ENCODE peak calls at places on chromosomes 1 and 21, in four cellular contexts. C is CD8-positive, alpha-beta memory T cell; X is neural progenitor cell; A is Panc1. P is an unnamed sample.

GRCh38 chr1:83637009-83637408 is 361.9 kb downstream of the TTLL7 start:
- DNase-seq in C (no peak), X (no peak), A (no peak), P (no peak)

GRCh38 chr1:83796409-83796808 is 202.5 kb downstream of the TTLL7 start:
- DNase-seq in C (no peak), X (no peak), A (no peak), P (no peak)

GRCh38 chr1:219564072-219564471 is 48.8 kb downstream of the ZC3H11B start:
- DNase-seq in C (no peak), X (no peak), A (no peak), P (no peak)

GRCh38 chr1:23148084-23148483 is 20.6 kb downstream of the LUZP1 start:
- DNase-seq in C (no peak), X (no peak), A (no peak), P (no peak)

GRCh38 chr1:109535481-109535880 is 4.2 kb upstream of the GPR61 start:
- DNase-seq in C (no peak), X (no peak), A (no peak), P (no peak)

GRCh38 chr1:10399487-10399917 is 638 bp downstream of the PGD start:
- DNase-seq in C (no peak), X (no peak), A (no peak), P (no peak)

GRCh38 chr1:26862781-26863676 is at the start of gene SFN:
- DNase-seq in C (peak; percentile 57), X (peak; percentile 41), A (peak; percentile 90), P (peak; percentile 90)

GRCh38 chr1:115337276-115337632 is 795 bp downstream of the NGF start:
- DNase-seq in C (no peak), X (no peak), A (no peak), P (no peak)

GRCh38 chr1:3074800-3075199 is 5.8 kb downstream of the PRDM16 start:
- DNase-seq in C (no peak), X (no peak), A (no peak), P (no peak)

GRCh38 chr1:36400825-36401601 is 3.3 kb upstream of the LSM10 start:
- DNase-seq in C (peak; percentile 65), X (peak; percentile 91), A (no peak), P (peak; percentile 92)

GRCh38 chr1:7048395-7048794 is 263.1 kb downstream of the CAMTA1 start:
- DNase-seq in C (no peak), X (no peak), A (no peak), P (no peak)

GRCh38 chr1:6033986-6034749 is 11.5 kb upstream of the KCNAB2 start:
- DNase-seq in C (no peak), X (peak; percentile 76), A (no peak), P (peak; percentile 94)

GRCh38 chr21:41678944-41679343 is 87.9 kb downstream of the RIPK4 start:
- DNase-seq in C (no peak), X (peak; percentile 96), A (peak; percentile 94), P (peak; percentile 94)

GRCh38 chr1:66088787-66089186 is 296.1 kb downstream of the PDE4B start:
- DNase-seq in C (no peak), X (no peak), A (no peak), P (no peak)

GRCh38 chr21:42265229-42265812 is 46.4 kb downstream of the ABCG1 start:
- DNase-seq in C (no peak), X (no peak), A (no peak), P (no peak)

GRCh38 chr1:183245366-183245765 is 59.3 kb downstream of the LAMC2 start:
- DNase-seq in C (no peak), X (no peak), A (no peak), P (no peak)

GRCh38 chr1:25971044-25971881 is 26.6 kb downstream of the PAFAH2 start:
- DNase-seq in C (no peak), X (no peak), A (no peak), P (peak; percentile 55)

GRCh38 chr1:234494049-234494448 is 15.1 kb upstream of the TARBP1 start:
- DNase-seq in C (no peak), X (no peak), A (no peak), P (no peak)

GRCh38 chr1:172383541-172383940 is 36.9 kb upstream of the C1orf105 start:
- DNase-seq in C (no peak), X (no peak), A (no peak), P (no peak)

GRCh38 chr1:169670836-169671235 is 40.6 kb downstream of the SELL start:
- DNase-seq in C (no peak), X (no peak), A (no peak), P (no peak)

GRCh38 chr21:38524168-38525153 is 26.2 kb upstream of the ERG start:
- DNase-seq in C (no peak), X (no peak), A (no peak), P (no peak)

GRCh38 chr21:42616366-42617340 is 36.8 kb upstream of the PDE9A start:
- DNase-seq in C (peak; percentile 46), X (no peak), A (no peak), P (no peak)

GRCh38 chr1:16334655-16335340 is 17.5 kb downstream of the FBXO42 start:
- DNase-seq in C (no peak), X (no peak), A (no peak), P (no peak)

GRCh38 chr1:7047866-7048265 is 262.6 kb downstream of the CAMTA1 start:
- DNase-seq in C (no peak), X (no peak), A (no peak), P (no peak)

GRCh38 chr21:39908265-39908923 is 41.2 kb downstream of the PCP4 start:
- DNase-seq in C (no peak), X (peak; percentile 27), A (no peak), P (peak; percentile 73)

GRCh38 chr21:44485254-44485793 is 30.0 kb downstream of the LRRC3 start:
- DNase-seq in C (peak; percentile 60), X (peak; percentile 74), A (peak; percentile 55), P (peak; percentile 91)

GRCh38 chr1:68319907-68320306 is 87.6 kb upstream of the WLS start:
- DNase-seq in C (no peak), X (peak; percentile 50), A (no peak), P (no peak)
- H3K27me3 ChIP-seq in C (no peaks in the 10 kb centered on the region), X (no peaks in the 10 kb centered on the region), A (no peaks in the 10 kb centered on the region), P (no peaks in the 10 kb centered on the region)

GRCh38 chr1:149967041-149967440 is 30.4 kb upstream of the MTMR11 start:
- DNase-seq in C (no peak), X (no peak), A (no peak), P (no peak)
- H3K27me3 ChIP-seq in C (no peaks in the 10 kb centered on the region), X (no peaks in the 10 kb centered on the region), A (no peaks in the 10 kb centered on the region), P (no peaks in the 10 kb centered on the region)

GRCh38 chr1:998905-999796 is 746 bp downstream of the HES4 start:
- DNase-seq in C (peak; percentile 58), X (peak; percentile 74), A (no peak), P (peak; percentile 88)

GRCh38 chr1:999797-1000356 is at the start of gene HES4:
- DNase-seq in C (peak; percentile 56), X (peak; percentile 98), A (no peak), P (peak; percentile 98)

GRCh38 chr1:1001631-1002300 is 1.9 kb upstream of the HES4 start:
- DNase-seq in C (peak; percentile 70), X (peak; percentile 84), A (no peak), P (peak; percentile 98)

GRCh38 chr1:1000357-1001056 is 610 bp upstream of the HES4 start:
- DNase-seq in C (peak; percentile 85), X (peak; percentile 84), A (no peak), P (peak; percentile 93)

GRCh38 chr1:1001057-1001630 is 1.2 kb upstream of the HES4 start:
- DNase-seq in C (peak; percentile 46), X (peak; percentile 67), A (no peak), P (peak; percentile 90)
- H3K27me3 ChIP-seq in C (peaks cover 43% of the 10 kb centered on the region), X (peaks cover 75% of the 10 kb centered on the region), A (no peaks in the 10 kb centered on the region), P (peaks cover 62% of the 10 kb centered on the region)

GRCh38 chr1:147080671-147081394 is 91.4 kb downstream of the PRKAB2 start:
- DNase-seq in C (no peak), X (no peak), A (no peak), P (peak; percentile 82)
- H3K27me3 ChIP-seq in C (peaks cover 50% of the 10 kb centered on the region), X (peaks cover 44% of the 10 kb centered on the region), A (peaks cover 4% of the 10 kb centered on the region), P (peaks cover 71% of the 10 kb centered on the region)

GRCh38 chr1:174902531-174903099 is 97.1 kb upstream of the CACYBP start:
- DNase-seq in C (no peak), X (no peak), A (no peak), P (no peak)

GRCh38 chr1:174894087-174894768 is 105.5 kb upstream of the CACYBP start:
- DNase-seq in C (no peak), X (no peak), A (no peak), P (no peak)

GRCh38 chr1:174898102-174898802 is 101.5 kb upstream of the CACYBP start:
- DNase-seq in C (no peak), X (no peak), A (no peak), P (no peak)
- H3K27me3 ChIP-seq in C (no peaks in the 10 kb centered on the region), X (no peaks in the 10 kb centered on the region), A (no peaks in the 10 kb centered on the region), P (no peaks in the 10 kb centered on the region)

DNA sequence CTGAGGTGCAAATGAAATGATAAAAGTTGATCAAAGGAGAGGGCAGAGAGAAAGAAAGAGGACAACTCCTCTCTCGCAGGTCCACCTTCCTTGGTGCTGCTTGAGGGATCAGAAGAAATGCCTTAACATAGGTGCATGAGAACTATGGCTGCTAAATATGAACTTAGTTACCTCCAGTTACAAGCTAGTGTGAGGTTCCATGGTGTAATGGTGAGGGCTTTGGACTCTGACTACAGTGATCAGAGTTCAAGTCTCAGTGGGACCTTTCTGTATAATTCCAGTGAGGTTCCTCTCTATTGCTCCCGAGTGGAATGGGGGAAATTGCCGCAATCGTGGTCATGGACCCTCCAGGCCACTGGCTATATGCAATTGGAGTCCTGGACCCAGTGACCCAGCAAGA is 387.3 kb downstream of the FAM72C start:
- DNase-seq in C (no peak), X (no peak), A (no peak), P (no peak)
- H3K27me3 ChIP-seq in C (no peaks in the 10 kb centered on the region), X (no peaks in the 10 kb centered on the region), A (no peaks in the 10 kb centered on the region), P (no peaks in the 10 kb centered on the region)

DNA sequence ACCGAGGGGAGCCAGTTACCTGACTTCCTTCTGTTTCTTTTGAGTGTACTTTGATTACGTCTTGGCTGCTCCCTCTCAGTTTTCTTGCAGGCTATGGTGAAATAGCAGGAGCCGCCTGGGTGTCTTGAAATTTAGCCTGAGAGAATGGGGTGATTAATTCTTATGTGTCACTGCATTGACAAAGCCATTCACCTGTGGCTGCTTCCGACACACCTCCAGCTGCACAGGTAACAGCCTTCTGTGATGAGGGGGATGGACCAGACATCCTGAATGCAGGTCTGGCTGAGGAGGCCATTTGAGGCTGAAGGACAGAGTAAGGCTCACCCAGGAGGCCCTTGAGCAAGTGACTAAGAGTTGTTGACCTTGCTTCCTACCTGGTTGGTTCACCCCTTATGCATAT is 16.5 kb downstream of the CACNA1E start:
- DNase-seq in C (no peak), X (no peak), A (no peak), P (no peak)
- H3K27me3 ChIP-seq in C (no peaks in the 10 kb centered on the region), X (no peaks in the 10 kb centered on the region), A (peaks cover 2% of the 10 kb centered on the region), P (no peaks in the 10 kb centered on the region)